ENCODE peak calls at places on chromosomes 4 and X, in six cellular contexts. One of them, this sample, is unnamed.

GRCh38 chr4:5970381-5971076 is 47.7 kb downstream of the C4orf50 start:
- DNase-seq in pancreas: no peak
- DNase-seq in astrocyte of the cerebellum: no peak
- DNase-seq in cardiac fibroblast: no peak
- DNase-seq in bronchial epithelial cell: no peak
- DNase-seq in CD4-positive, alpha-beta memory T cell: no peak
- DNase-seq in this sample: no peak

GRCh38 chrX:139025822-139026221 is 314.3 kb upstream of the FGF13 start:
- DNase-seq in pancreas: no peak
- DNase-seq in astrocyte of the cerebellum: no peak
- DNase-seq in CD4-positive, alpha-beta memory T cell: no peak
- DNase-seq in bronchial epithelial cell: peak; percentile 68
- DNase-seq in cardiac fibroblast: no peak
- DNase-seq in this sample: no peak

GRCh38 chrX:40908026-40908425 is 172.7 kb upstream of the MED14 start:
- DNase-seq in cardiac fibroblast: peak; percentile 23
- DNase-seq in CD4-positive, alpha-beta memory T cell: no peak
- DNase-seq in bronchial epithelial cell: no peak
- DNase-seq in astrocyte of the cerebellum: no peak
- DNase-seq in pancreas: no peak
- DNase-seq in this sample: no peak

GRCh38 chr4:52861879-52862604 is at the start of gene RASL11B:
- DNase-seq in cardiac fibroblast: peak; percentile 72
- DNase-seq in pancreas: peak; percentile 85
- DNase-seq in astrocyte of the cerebellum: no peak
- DNase-seq in bronchial epithelial cell: peak; percentile 38
- DNase-seq in CD4-positive, alpha-beta memory T cell: peak; percentile 87
- DNase-seq in this sample: peak; percentile 79

GRCh38 chr4:70660106-70660505 is 6.2 kb downstream of the JCHAIN start:
- DNase-seq in bronchial epithelial cell: no peak
- DNase-seq in astrocyte of the cerebellum: no peak
- DNase-seq in cardiac fibroblast: no peak
- DNase-seq in pancreas: no peak
- DNase-seq in CD4-positive, alpha-beta memory T cell: no peak
- DNase-seq in this sample: no peak

GRCh38 chr4:555566-556275 is 20.4 kb downstream of the TMEM271 start:
- DNase-seq in cardiac fibroblast: no peak
- DNase-seq in bronchial epithelial cell: no peak
- DNase-seq in pancreas: no peak
- DNase-seq in CD4-positive, alpha-beta memory T cell: no peak
- DNase-seq in astrocyte of the cerebellum: no peak
- DNase-seq in this sample: no peak

GRCh38 chrX:10176121-10177003 is 19.6 kb downstream of the CLCN4 start:
- DNase-seq in astrocyte of the cerebellum: no peak
- DNase-seq in bronchial epithelial cell: peak; percentile 72
- DNase-seq in cardiac fibroblast: no peak
- DNase-seq in pancreas: no peak
- DNase-seq in CD4-positive, alpha-beta memory T cell: no peak
- DNase-seq in this sample: peak; percentile 65

GRCh38 chr4:185390941-185391340 is 4.8 kb downstream of the LRP2BP start:
- DNase-seq in cardiac fibroblast: no peak
- DNase-seq in astrocyte of the cerebellum: no peak
- DNase-seq in bronchial epithelial cell: no peak
- DNase-seq in pancreas: no peak
- DNase-seq in CD4-positive, alpha-beta memory T cell: no peak
- DNase-seq in this sample: no peak

GRCh38 chrX:10007604-10008003 is 40.4 kb downstream of the CLDN34 start:
- DNase-seq in bronchial epithelial cell: no peak
- DNase-seq in CD4-positive, alpha-beta memory T cell: no peak
- DNase-seq in astrocyte of the cerebellum: no peak
- DNase-seq in pancreas: no peak
- DNase-seq in cardiac fibroblast: no peak
- DNase-seq in this sample: no peak

GRCh38 chrX:39714471-39714870 is 383.3 kb downstream of the BCOR start:
- DNase-seq in CD4-positive, alpha-beta memory T cell: no peak
- DNase-seq in bronchial epithelial cell: no peak
- DNase-seq in astrocyte of the cerebellum: no peak
- DNase-seq in pancreas: no peak
- DNase-seq in cardiac fibroblast: no peak
- DNase-seq in this sample: no peak

GRCh38 chr4:38495481-38495880 is 168.5 kb upstream of the KLF3 start:
- DNase-seq in cardiac fibroblast: no peak
- DNase-seq in CD4-positive, alpha-beta memory T cell: no peak
- DNase-seq in pancreas: no peak
- DNase-seq in astrocyte of the cerebellum: no peak
- DNase-seq in bronchial epithelial cell: no peak
- DNase-seq in this sample: no peak

GRCh38 chr4:105542032-105542431 is 10.4 kb upstream of the ARHGEF38 start:
- DNase-seq in pancreas: no peak
- DNase-seq in bronchial epithelial cell: no peak
- DNase-seq in cardiac fibroblast: no peak
- DNase-seq in CD4-positive, alpha-beta memory T cell: no peak
- DNase-seq in astrocyte of the cerebellum: no peak
- DNase-seq in this sample: no peak

GRCh38 chrX:133575501-133575900 is 160.2 kb upstream of the GPC4 start:
- DNase-seq in cardiac fibroblast: no peak
- DNase-seq in astrocyte of the cerebellum: no peak
- DNase-seq in pancreas: no peak
- DNase-seq in CD4-positive, alpha-beta memory T cell: no peak
- DNase-seq in bronchial epithelial cell: no peak
- DNase-seq in this sample: no peak

GRCh38 chr4:125582302-125582701 is 267.5 kb downstream of the FAT4 start:
- DNase-seq in bronchial epithelial cell: peak; percentile 54
- DNase-seq in CD4-positive, alpha-beta memory T cell: no peak
- DNase-seq in cardiac fibroblast: peak; percentile 33
- DNase-seq in pancreas: no peak
- DNase-seq in astrocyte of the cerebellum: no peak
- DNase-seq in this sample: no peak

GRCh38 chrX:53048169-53049126 is at the start of gene GPR173:
- DNase-seq in cardiac fibroblast: peak; percentile 81
- DNase-seq in astrocyte of the cerebellum: no peak
- DNase-seq in pancreas: peak; percentile 9
- DNase-seq in bronchial epithelial cell: no peak
- DNase-seq in CD4-positive, alpha-beta memory T cell: no peak
- DNase-seq in this sample: peak; percentile 69

GRCh38 chr4:6802626-6803025 is 20.1 kb downstream of the KIAA0232 start:
- DNase-seq in cardiac fibroblast: no peak
- DNase-seq in pancreas: no peak
- DNase-seq in bronchial epithelial cell: no peak
- DNase-seq in CD4-positive, alpha-beta memory T cell: no peak
- DNase-seq in astrocyte of the cerebellum: no peak
- DNase-seq in this sample: no peak

GRCh38 chr4:11529625-11530201 is 101.0 kb upstream of the HS3ST1 start:
- DNase-seq in CD4-positive, alpha-beta memory T cell: no peak
- DNase-seq in pancreas: no peak
- DNase-seq in astrocyte of the cerebellum: no peak
- DNase-seq in bronchial epithelial cell: peak; percentile 95
- DNase-seq in cardiac fibroblast: peak; percentile 75
- DNase-seq in this sample: no peak

GRCh38 chr4:143358419-143358818 is 21.7 kb downstream of the GAB1 start:
- DNase-seq in pancreas: no peak
- DNase-seq in cardiac fibroblast: no peak
- DNase-seq in bronchial epithelial cell: no peak
- DNase-seq in astrocyte of the cerebellum: no peak
- DNase-seq in CD4-positive, alpha-beta memory T cell: no peak
- DNase-seq in this sample: no peak

GRCh38 chr4:40241936-40242590 is 45.2 kb downstream of the RHOH start:
- DNase-seq in cardiac fibroblast: no peak
- DNase-seq in bronchial epithelial cell: no peak
- DNase-seq in pancreas: no peak
- DNase-seq in astrocyte of the cerebellum: no peak
- DNase-seq in CD4-positive, alpha-beta memory T cell: peak; percentile 36
- DNase-seq in this sample: no peak

GRCh38 chr4:22071749-22072148 is 123.2 kb upstream of the KCNIP4 start:
- DNase-seq in pancreas: no peak
- DNase-seq in astrocyte of the cerebellum: no peak
- DNase-seq in bronchial epithelial cell: peak; percentile 85
- DNase-seq in cardiac fibroblast: no peak
- DNase-seq in CD4-positive, alpha-beta memory T cell: no peak
- DNase-seq in this sample: no peak

GRCh38 chrX:44770111-44770510 is 73.7 kb upstream of the DUSP21 start:
- DNase-seq in bronchial epithelial cell: peak; percentile 5
- DNase-seq in astrocyte of the cerebellum: no peak
- DNase-seq in CD4-positive, alpha-beta memory T cell: no peak
- DNase-seq in pancreas: no peak
- DNase-seq in cardiac fibroblast: peak; percentile 6
- DNase-seq in this sample: no peak

GRCh38 chr4:179307297-179308136 is 1865.3 kb upstream of the AGA start:
- DNase-seq in astrocyte of the cerebellum: peak; percentile 1
- DNase-seq in bronchial epithelial cell: peak; percentile 21
- DNase-seq in CD4-positive, alpha-beta memory T cell: no peak
- DNase-seq in pancreas: peak; percentile 52
- DNase-seq in cardiac fibroblast: peak; percentile 24
- DNase-seq in this sample: peak; percentile 3

GRCh38 chr4:88696620-88697019 is 1.0 kb downstream of the NAP1L5 start:
- DNase-seq in CD4-positive, alpha-beta memory T cell: no peak
- DNase-seq in cardiac fibroblast: peak; percentile 10
- DNase-seq in pancreas: no peak
- DNase-seq in astrocyte of the cerebellum: no peak
- DNase-seq in bronchial epithelial cell: peak; percentile 17
- DNase-seq in this sample: peak; percentile 39

GRCh38 chr4:2257361-2258001 is 4.4 kb downstream of the MXD4 start:
- DNase-seq in CD4-positive, alpha-beta memory T cell: no peak
- DNase-seq in pancreas: peak; percentile 11
- DNase-seq in bronchial epithelial cell: no peak
- DNase-seq in astrocyte of the cerebellum: no peak
- DNase-seq in cardiac fibroblast: no peak
- DNase-seq in this sample: peak; percentile 73

GRCh38 chr4:154444958-154445357 is 46.6 kb downstream of the DCHS2 start:
- DNase-seq in cardiac fibroblast: no peak
- DNase-seq in CD4-positive, alpha-beta memory T cell: no peak
- DNase-seq in pancreas: no peak
- DNase-seq in astrocyte of the cerebellum: no peak
- DNase-seq in bronchial epithelial cell: no peak
- DNase-seq in this sample: no peak

GRCh38 chr4:74934822-74935326 is 2.0 kb downstream of the PARM1 start:
- DNase-seq in pancreas: no peak
- DNase-seq in CD4-positive, alpha-beta memory T cell: no peak
- DNase-seq in astrocyte of the cerebellum: no peak
- DNase-seq in cardiac fibroblast: no peak
- DNase-seq in bronchial epithelial cell: no peak
- DNase-seq in this sample: no peak

GRCh38 chr4:169005453-169006099 is 4.5 kb downstream of the CBR4 start:
- DNase-seq in astrocyte of the cerebellum: no peak
- DNase-seq in bronchial epithelial cell: no peak
- DNase-seq in CD4-positive, alpha-beta memory T cell: no peak
- DNase-seq in pancreas: no peak
- DNase-seq in cardiac fibroblast: peak; percentile 34
- DNase-seq in this sample: peak; percentile 11

GRCh38 chr4:74039065-74039763 is 725 bp upstream of the CXCL3 start:
- DNase-seq in CD4-positive, alpha-beta memory T cell: no peak
- DNase-seq in cardiac fibroblast: peak; percentile 36
- DNase-seq in pancreas: no peak
- DNase-seq in astrocyte of the cerebellum: no peak
- DNase-seq in bronchial epithelial cell: no peak
- DNase-seq in this sample: no peak

GRCh38 chr4:104860227-104861123 is 286.2 kb upstream of the TET2 start:
- DNase-seq in cardiac fibroblast: peak; percentile 82
- DNase-seq in bronchial epithelial cell: peak; percentile 79
- DNase-seq in astrocyte of the cerebellum: peak; percentile 77
- DNase-seq in pancreas: peak; percentile 66
- DNase-seq in CD4-positive, alpha-beta memory T cell: peak; percentile 50
- DNase-seq in this sample: peak; percentile 76

GRCh38 chrX:120304241-120304640 is 7.0 kb downstream of the TMEM255A start:
- DNase-seq in cardiac fibroblast: no peak
- DNase-seq in pancreas: no peak
- DNase-seq in astrocyte of the cerebellum: no peak
- DNase-seq in bronchial epithelial cell: no peak
- DNase-seq in CD4-positive, alpha-beta memory T cell: no peak
- DNase-seq in this sample: no peak

GRCh38 chr4:55032788-55033187 is 92.6 kb downstream of the KDR start:
- DNase-seq in bronchial epithelial cell: peak; percentile 59
- DNase-seq in CD4-positive, alpha-beta memory T cell: no peak
- DNase-seq in pancreas: no peak
- DNase-seq in astrocyte of the cerebellum: no peak
- DNase-seq in cardiac fibroblast: peak; percentile 53
- DNase-seq in this sample: no peak

GRCh38 chr4:89615056-89615455 is 221.9 kb downstream of the SNCA start:
- DNase-seq in bronchial epithelial cell: no peak
- DNase-seq in cardiac fibroblast: no peak
- DNase-seq in CD4-positive, alpha-beta memory T cell: no peak
- DNase-seq in pancreas: no peak
- DNase-seq in astrocyte of the cerebellum: no peak
- DNase-seq in this sample: no peak

GRCh38 chr4:151700566-151701316 is 60.1 kb downstream of the GATB start:
- DNase-seq in CD4-positive, alpha-beta memory T cell: no peak
- DNase-seq in cardiac fibroblast: no peak
- DNase-seq in pancreas: no peak
- DNase-seq in bronchial epithelial cell: no peak
- DNase-seq in astrocyte of the cerebellum: no peak
- DNase-seq in this sample: no peak

GRCh38 chrX:48918303-48918643 is 551 bp downstream of the PIM2 start:
- DNase-seq in CD4-positive, alpha-beta memory T cell: no peak
- DNase-seq in bronchial epithelial cell: no peak
- DNase-seq in cardiac fibroblast: no peak
- DNase-seq in pancreas: no peak
- DNase-seq in astrocyte of the cerebellum: no peak
- DNase-seq in this sample: peak; percentile 6

GRCh38 chr4:152360045-152360410 is 175.9 kb downstream of the FBXW7 start:
- DNase-seq in astrocyte of the cerebellum: no peak
- DNase-seq in cardiac fibroblast: no peak
- DNase-seq in CD4-positive, alpha-beta memory T cell: no peak
- DNase-seq in bronchial epithelial cell: peak; percentile 62
- DNase-seq in pancreas: no peak
- DNase-seq in this sample: no peak

GRCh38 chrX:131633285-131633917 is 89.5 kb downstream of the OR13H1 start:
- DNase-seq in cardiac fibroblast: peak; percentile 55
- DNase-seq in bronchial epithelial cell: peak; percentile 32
- DNase-seq in CD4-positive, alpha-beta memory T cell: peak; percentile 48
- DNase-seq in pancreas: peak; percentile 69
- DNase-seq in astrocyte of the cerebellum: peak; percentile 32
- DNase-seq in this sample: peak; percentile 26

GRCh38 chr4:64857198-64857597 is 447.9 kb upstream of the TECRL start:
- DNase-seq in cardiac fibroblast: no peak
- DNase-seq in CD4-positive, alpha-beta memory T cell: no peak
- DNase-seq in bronchial epithelial cell: no peak
- DNase-seq in pancreas: no peak
- DNase-seq in astrocyte of the cerebellum: no peak
- DNase-seq in this sample: no peak

GRCh38 chr4:95142877-95143412 is 385.2 kb downstream of the BMPR1B start:
- DNase-seq in pancreas: no peak
- DNase-seq in cardiac fibroblast: no peak
- DNase-seq in bronchial epithelial cell: no peak
- DNase-seq in astrocyte of the cerebellum: no peak
- DNase-seq in CD4-positive, alpha-beta memory T cell: no peak
- DNase-seq in this sample: no peak

GRCh38 chrX:2691543-2692220 is 587 bp downstream of the CD99 start:
- DNase-seq in bronchial epithelial cell: no peak
- DNase-seq in pancreas: no peak
- DNase-seq in cardiac fibroblast: peak; percentile 46
- DNase-seq in CD4-positive, alpha-beta memory T cell: no peak
- DNase-seq in astrocyte of the cerebellum: no peak
- DNase-seq in this sample: no peak